ENCODE peak calls at places on chromosome 6, in five cellular contexts. G is neuronal stem cell, R is mesenchymal stem cell, M is trophoblast cell, H is H1. O is an unnamed sample.

GRCh38 chr6:46756469-46757205 is 9.9 kb downstream of the ANKRD66 start:
- DNase-seq in M (no peak), R (no peak), H (no peak), G (no peak), O (no peak)

GRCh38 chr6:148611213-148611612 is 135.6 kb upstream of the UST start:
- DNase-seq in G (no peak), H (no peak), R (peak; percentile 76), M (no peak), O (no peak)

GRCh38 chr6:126927841-126928240 is 190.6 kb upstream of the RSPO3 start:
- DNase-seq in H (no peak), M (no peak), G (no peak), R (peak; percentile 88), O (no peak)

GRCh38 chr6:17987576-17988421 is at the start of gene KIF13A:
- DNase-seq in R (peak; percentile 80), M (peak; percentile 18), H (no peak), G (peak; percentile 48), O (peak; percentile 43)

GRCh38 chr6:26594730-26595632 is 1.8 kb upstream of the ABT1 start:
- DNase-seq in G (peak; percentile 47), H (peak; percentile 78), M (no peak), R (peak; percentile 62), O (peak; percentile 70)

GRCh38 chr6:69696273-69696672 is 100.5 kb downstream of the LMBRD1 start:
- DNase-seq in G (no peak), R (peak; percentile 17), H (no peak), M (no peak), O (no peak)

GRCh38 chr6:150394053-150394875 is 25.5 kb downstream of the IYD start:
- DNase-seq in M (peak; percentile 32), G (no peak), H (no peak), R (no peak), O (no peak)

GRCh38 chr6:157912326-157912725 is 69.3 kb upstream of the SYNJ2 start:
- DNase-seq in H (no peak), R (no peak), G (no peak), M (no peak), O (no peak)

GRCh38 chr6:116531675-116532570 is 13.6 kb downstream of the TRAPPC3L start:
- DNase-seq in H (no peak), R (peak; percentile 81), M (peak; percentile 34), G (peak; percentile 54), O (peak; percentile 71)

GRCh38 chr6:36544228-36544627 is 3.1 kb downstream of the STK38 start:
- DNase-seq in M (no peak), R (no peak), G (no peak), H (no peak), O (no peak)

GRCh38 chr6:126625019-126625418 is 285.1 kb downstream of the CENPW start:
- DNase-seq in R (peak; percentile 47), H (no peak), M (no peak), G (peak; percentile 21), O (no peak)

GRCh38 chr6:147176795-147177194 is 27.4 kb upstream of the STXBP5 start:
- DNase-seq in H (no peak), R (no peak), M (peak; percentile 18), G (no peak), O (no peak)

GRCh38 chr6:5684320-5684719 is 322.4 kb downstream of the NRN1 start:
- DNase-seq in G (no peak), R (no peak), H (no peak), M (no peak), O (no peak)

GRCh38 chr6:11815231-11815630 is 36.6 kb upstream of the ADTRP start:
- DNase-seq in G (no peak), H (no peak), R (peak; percentile 75), M (peak; percentile 76), O (no peak)

GRCh38 chr6:27157461-27158315 is 89.8 kb upstream of the PRSS16 start:
- DNase-seq in R (peak; percentile 70), H (no peak), M (peak; percentile 62), G (no peak), O (peak; percentile 69)

GRCh38 chr6:157493576-157493975 is 112.6 kb downstream of the ZDHHC14 start:
- DNase-seq in M (no peak), G (no peak), H (no peak), R (no peak), O (no peak)

GRCh38 chr6:135285165-135285564 is 104.1 kb downstream of the MYB start:
- DNase-seq in M (no peak), R (no peak), G (no peak), H (no peak), O (no peak)

GRCh38 chr6:42224222-42225042 is 6.8 kb upstream of the MRPS10 start:
- DNase-seq in M (no peak), G (no peak), H (no peak), R (peak; percentile 90), O (no peak)

GRCh38 chr6:123926000-123926399 is 122.3 kb downstream of the NKAIN2 start:
- DNase-seq in H (no peak), G (no peak), R (no peak), M (no peak), O (no peak)

GRCh38 chr6:4303638-4304037 is 168.3 kb upstream of the ECI2 start:
- DNase-seq in R (no peak), H (no peak), G (no peak), M (no peak), O (no peak)

GRCh38 chr6:125558451-125558850 is 191.0 kb upstream of the HEY2 start:
- DNase-seq in M (no peak), R (no peak), G (peak; percentile 73), H (no peak), O (no peak)

GRCh38 chr6:51926125-51926524 is 161.3 kb downstream of the PKHD1 start:
- DNase-seq in R (no peak), G (no peak), H (no peak), M (no peak), O (no peak)

GRCh38 chr6:5584072-5584471 is 322.8 kb downstream of the FARS2 start:
- DNase-seq in H (no peak), R (peak; percentile 24), G (no peak), M (no peak), O (no peak)

GRCh38 chr6:106383573-106383972 is 23.1 kb downstream of the CRYBG1 start:
- DNase-seq in H (no peak), M (no peak), R (no peak), G (no peak), O (no peak)

GRCh38 chr6:169920359-169921020 is 169.1 kb downstream of the ERMARD start:
- DNase-seq in R (no peak), M (no peak), G (no peak), H (no peak), O (no peak)

DNA sequence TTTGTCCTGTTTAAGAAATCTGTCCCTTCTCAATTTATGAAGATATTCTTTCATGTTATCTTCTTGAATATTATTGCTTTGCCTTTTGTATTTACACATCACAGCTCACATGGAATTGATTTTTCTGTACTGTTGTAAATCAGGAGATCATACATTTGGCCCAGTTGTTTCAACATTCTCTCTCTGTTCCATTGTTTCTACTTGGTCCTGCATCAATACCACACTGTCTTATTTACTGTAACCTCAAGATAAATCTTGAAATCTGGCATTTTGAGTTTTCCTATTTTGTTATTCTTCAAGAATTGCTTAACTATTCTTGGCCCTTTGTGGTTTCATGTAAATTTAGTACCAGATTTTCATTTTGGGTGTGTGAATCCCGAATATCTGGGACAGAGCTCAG is 121.7 kb upstream of the CCN2 start:
- DNase-seq in G (no peak), M (no peak), R (no peak), H (no peak), O (no peak)
- H3K9ac ChIP-seq in G (no peak overlapping the region), M (no peak overlapping the region), R (peak overlapping the region; percentile 44), H (no peak overlapping the region), O (no peak overlapping the region)

DNA sequence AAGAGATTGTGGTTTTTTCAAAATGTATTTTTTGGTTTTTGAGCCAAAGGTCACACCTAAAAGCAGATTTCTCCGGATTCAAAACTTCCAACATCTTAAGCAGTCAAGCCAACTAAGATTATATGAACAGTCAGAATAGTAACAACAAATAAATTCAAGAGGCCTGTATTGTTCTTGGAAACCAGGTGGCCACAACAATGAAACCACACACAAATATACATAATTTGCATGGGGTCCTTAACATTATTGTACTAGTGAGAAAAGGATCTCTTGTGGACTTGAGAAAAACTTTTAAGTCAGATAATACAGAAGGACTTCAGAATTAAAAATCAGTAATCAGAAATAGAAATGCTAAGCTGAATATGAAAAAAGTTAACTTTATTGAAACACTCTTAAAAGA is 40.6 kb downstream of the NOL7 start:
- DNase-seq in M (no peak), H (no peak), G (no peak), R (no peak), O (no peak)
- H2BK12ac ChIP-seq in M (no peak overlapping the region), H (no peak overlapping the region), G (no peak overlapping the region), R (no peak overlapping the region), O (no peak overlapping the region)

GRCh38 chr6:44064089-44064947 is 62.9 kb downstream of the MRPL14 start:
- DNase-seq in H (no peak), G (no peak), M (peak; percentile 86), R (peak; percentile 100), O (no peak)

GRCh38 chr6:44062771-44063560 is 64.3 kb downstream of the MRPL14 start:
- DNase-seq in H (no peak), M (no peak), R (no peak), G (no peak), O (peak; percentile 90)

GRCh38 chr6:44065443-44066115 is 61.7 kb downstream of the MRPL14 start:
- DNase-seq in G (no peak), H (no peak), R (no peak), M (no peak), O (no peak)

GRCh38 chr6:44063561-44064059 is 63.6 kb downstream of the MRPL14 start:
- DNase-seq in G (no peak), M (no peak), R (no peak), H (no peak), O (no peak)

GRCh38 chr6:44064948-44065272 is 62.3 kb downstream of the MRPL14 start:
- DNase-seq in M (no peak), G (no peak), R (no peak), H (no peak), O (no peak)
- H3K9ac ChIP-seq in M (no peak overlapping the region), G (no peak overlapping the region), R (peak overlapping the region; percentile 67), H (no peak overlapping the region), O (no peak overlapping the region)

GRCh38 chr6:28782113-28782673 is 141.6 kb downstream of the TRIM27 start:
- DNase-seq in G (no peak), M (no peak), R (no peak), H (no peak), O (no peak)
- H2BK12ac ChIP-seq in G (no peak overlapping the region), M (no peak overlapping the region), R (no peak overlapping the region), H (no peak overlapping the region), O (no peak overlapping the region)

GRCh38 chr6:155142163-155142901 is 121.5 kb upstream of the CLDN20 start:
- DNase-seq in R (peak; percentile 63), M (no peak), G (no peak), H (no peak), O (no peak)
- H3K9ac ChIP-seq in R (peak overlapping the region; percentile 88), M (no peak overlapping the region), G (no peak overlapping the region), H (no peak overlapping the region), O (no peak overlapping the region)

O was measured in H9.